ENCODE peak calls at places on chromosomes 13 and 19, in four cellular contexts. T, E, J and U are unnamed samples.

GRCh38 chr19:29675650-29676186 is 10.5 kb downstream of the PLEKHF1 start:
- DNase-seq in T (no peak), J (no peak), E (no peak), U (no peak)

GRCh38 chr19:18844806-18845329 is 13.1 kb downstream of the UPF1 start:
- DNase-seq in J (no peak), T (no peak), E (no peak), U (no peak)

GRCh38 chr19:40416918-40417713 is 3.9 kb upstream of the PRX start:
- DNase-seq in T (no peak), E (no peak), J (no peak), U (no peak)

GRCh38 chr13:101915755-101916107 is 463.3 kb downstream of the ITGBL1 start:
- DNase-seq in J (no peak), E (no peak), T (no peak), U (no peak)

GRCh38 chr19:42274065-42274682 is 5.1 kb downstream of the CIC start:
- DNase-seq in J (no peak), E (no peak), T (no peak), U (no peak)

GRCh38 chr13:99332456-99332855 is 25.3 kb upstream of the GPR183 start:
- DNase-seq in T (no peak), J (no peak), E (no peak), U (no peak)

GRCh38 chr13:46321494-46322225 is 65.4 kb downstream of the RUBCNL start:
- DNase-seq in J (no peak), E (no peak), T (peak), U (no peak)

GRCh38 chr13:49046002-49046401 is 70.3 kb downstream of the FNDC3A start:
- DNase-seq in T (no peak), J (peak), E (no peak), U (no peak)

GRCh38 chr13:59538512-59538911 is 625.2 kb downstream of the DIAPH3 start:
- DNase-seq in E (no peak), T (no peak), J (no peak), U (no peak)

GRCh38 chr19:7923295-7924191 is 2.4 kb downstream of the CTXN1 start:
- DNase-seq in E (peak), T (no peak), J (no peak), U (no peak)

GRCh38 chr13:24060993-24061392 is 99.5 kb upstream of the SPATA13 start:
- DNase-seq in T (no peak), J (no peak), E (no peak), U (no peak)

GRCh38 chr19:11191273-11191755 is 6.0 kb downstream of the KANK2 start:
- DNase-seq in J (no peak), E (no peak), T (peak), U (no peak)

GRCh38 chr13:44373601-44374347 is at the start of gene SERP2:
- DNase-seq in E (no peak), J (no peak), T (no peak), U (no peak)

GRCh38 chr13:113903361-113903760 is 39.5 kb upstream of the GAS6 start:
- DNase-seq in E (no peak), J (no peak), T (no peak), U (no peak)

GRCh38 chr13:106318941-106319411 is 216.5 kb downstream of the EFNB2 start:
- DNase-seq in T (peak), J (peak), E (no peak), U (no peak)

GRCh38 chr13:97275265-97275664 is 53.1 kb downstream of the MBNL2 start:
- DNase-seq in J (peak), T (peak), E (no peak), U (no peak)

GRCh38 chr13:27171244-27171829 is at the start of gene USP12:
- DNase-seq in J (no peak), T (peak), E (peak), U (peak)

GRCh38 chr13:72383646-72384045 is 343.8 kb downstream of the MZT1 start:
- DNase-seq in E (no peak), T (no peak), J (no peak), U (no peak)

GRCh38 chr19:48445256-48445605 is 552 bp upstream of the GRWD1 start:
- DNase-seq in J (peak), E (no peak), T (peak), U (no peak)

GRCh38 chr19:14381689-14382474 is 638 bp downstream of the ADGRE5 start:
- DNase-seq in E (no peak), T (no peak), J (no peak), U (no peak)

GRCh38 chr13:92896842-92897241 is 329.8 kb upstream of the GPC6 start:
- DNase-seq in J (no peak), T (no peak), E (no peak), U (no peak)

GRCh38 chr13:46530084-46530935 is 22.7 kb upstream of the LRCH1 start:
- DNase-seq in T (no peak), E (no peak), J (peak), U (no peak)

GRCh38 chr19:46542428-46543230 is 47.0 kb upstream of the PNMA8B start:
- DNase-seq in J (peak), E (peak), T (peak), U (peak)

GRCh38 chr19:16394111-16394510 is 69.5 kb downstream of the KLF2 start:
- DNase-seq in J (no peak), E (no peak), T (no peak), U (no peak)

GRCh38 chr13:73284475-73284874 is 225.7 kb downstream of the KLF5 start:
- DNase-seq in E (no peak), T (no peak), J (no peak), U (no peak)

GRCh38 chr13:113803409-113804016 is 44.5 kb downstream of the TMEM255B start:
- DNase-seq in E (no peak), T (no peak), J (no peak), U (no peak)

GRCh38 chr13:50531917-50532899 is 311.3 kb downstream of the DLEU7 start:
- DNase-seq in T (peak), J (no peak), E (no peak), U (no peak)

GRCh38 chr19:57152921-57153320 is 7.9 kb upstream of the ZIM3 start:
- DNase-seq in J (no peak), E (no peak), T (no peak), U (no peak)

GRCh38 chr19:35447870-35448492 is at the start of gene FFAR2:
- DNase-seq in T (no peak), J (no peak), E (no peak), U (no peak)

GRCh38 chr19:33810821-33811220 is 14.2 kb downstream of the KCTD15 start:
- DNase-seq in E (no peak), J (no peak), T (no peak), U (no peak)
- TF ChIP-seq CTCF in E (no peak), J (no peak), T (no peak), U (no peak)

DNA sequence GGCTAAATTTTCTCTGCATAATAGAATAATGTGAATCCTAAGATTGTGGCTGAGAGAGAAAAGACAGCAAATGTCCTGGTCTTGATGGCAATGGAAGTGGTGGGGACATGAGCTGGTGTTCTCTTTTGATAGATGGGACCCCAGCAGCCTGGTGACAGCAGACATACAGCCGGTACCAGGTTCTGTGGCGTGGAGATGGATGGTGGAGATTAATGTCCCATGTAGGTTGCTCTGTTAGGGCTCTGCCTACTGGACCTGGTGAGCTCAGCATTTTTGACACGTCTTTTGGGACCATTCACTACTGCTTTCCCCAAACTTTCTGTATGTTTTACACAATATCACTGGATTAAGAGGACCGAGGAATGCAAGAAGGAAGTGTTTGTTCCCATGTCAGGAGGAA is 8.2 kb upstream of the SIGLEC14 start:
- DNase-seq in J (no peak), T (no peak), E (no peak), U (no peak)
- TF ChIP-seq CTCF in J (no peak), T (no peak), E (no peak), U (no peak)

DNA sequence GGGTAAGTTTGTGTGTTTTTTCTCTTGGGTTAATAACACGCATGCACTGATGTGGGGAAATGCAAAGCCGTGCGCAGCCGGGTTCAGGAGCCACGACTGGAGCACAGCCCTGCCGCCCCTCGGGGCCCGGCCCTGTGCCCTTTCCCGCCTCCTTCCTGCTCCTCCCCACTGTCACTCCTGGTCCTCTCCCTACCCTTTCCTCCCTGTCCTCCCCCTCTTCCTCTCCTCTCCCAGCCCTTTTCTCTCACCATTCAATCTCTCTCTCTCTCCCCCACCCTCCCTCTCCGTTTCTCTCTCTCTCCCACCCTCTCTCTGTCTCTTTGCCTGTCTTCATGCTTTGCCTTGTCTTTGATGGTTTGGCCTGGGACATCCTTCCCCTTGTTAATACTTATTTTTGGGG is 27.2 kb downstream of the PLEKHJ1 start:
- DNase-seq in T (no peak), J (no peak), E (no peak), U (no peak)
- TF ChIP-seq CTCF in T (no peak), J (no peak), E (no peak), U (no peak)

GRCh38 chr13:19955873-19956559 is 2.5 kb upstream of the ZMYM2 start:
- DNase-seq in J (no peak), T (no peak), E (no peak), U (no peak)
- TF ChIP-seq CTCF in J (no peak), T (no peak), E (no peak), U (no peak)

DNA sequence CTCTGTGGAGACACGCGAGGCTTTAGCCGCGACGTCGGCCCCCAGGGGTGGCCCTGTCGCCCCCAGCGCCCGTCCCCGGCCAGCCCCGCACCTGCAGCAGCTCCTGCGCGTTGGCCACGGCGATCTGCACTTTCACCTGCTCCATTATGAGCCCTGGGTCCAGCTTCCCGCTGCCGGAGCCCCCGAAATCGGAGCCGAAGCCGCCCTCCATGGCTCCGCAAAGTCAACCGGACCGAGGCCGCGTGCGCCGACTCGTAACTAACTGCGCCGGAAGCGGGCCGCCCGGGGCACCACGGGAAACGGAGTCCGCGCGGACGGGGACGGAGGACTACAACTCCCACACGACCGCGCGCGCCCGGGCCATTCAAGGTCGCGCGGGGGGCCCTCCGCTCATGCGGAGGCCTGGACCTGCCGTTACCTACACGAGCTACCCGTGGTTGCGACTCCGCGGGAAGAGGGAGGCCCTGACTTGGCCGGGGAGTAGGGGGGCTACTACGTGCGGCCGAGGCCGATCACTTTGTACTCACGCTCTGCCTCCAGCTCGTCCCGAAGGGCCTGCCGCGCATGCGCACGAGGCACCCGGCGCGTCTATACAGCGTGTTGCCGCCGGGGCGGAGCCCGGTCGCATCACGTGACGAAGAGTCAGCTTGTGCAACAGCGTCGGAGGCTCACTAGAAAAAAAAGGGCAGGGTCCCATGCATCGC is at the start of gene TIMM13:
- DNase-seq in T (peak), E (peak), J (peak), U (peak)
- TF ChIP-seq CTCF in T (no peak), E (no peak), J (no peak), U (no peak)